ENCODE peak calls at places on chromosomes 13 and 19, in seven cellular contexts. One of them, this sample, is unnamed.

GRCh38 chr13:96581741-96582140 is 412.5 kb downstream of the OXGR1 start:
- DNase-seq in iPS DF 6.9: no peak
- DNase-seq in AG10803: no peak
- DNase-seq in nephron progenitor cell: no peak
- DNase-seq in smooth muscle cell of the brain vasculature: no peak
- DNase-seq in islet precursor cell: no peak
- DNase-seq in activated T-helper 1 cell treated with anti-CD3 and anti-CD28 coated beads, Interleukin-12 subunit alpha, Interleukin-12 subunit beta, Interleukin-2, Interleukin-4 antibody, amounts not matched to agents 30 ng/mL and 10 ng/mL and 1 ng/mL, durations not matched to agents 14 hours and 24 hours and 36 hours: no peak
- DNase-seq in this sample: no peak

GRCh38 chr13:113855931-113856715 is 7.8 kb downstream of the GAS6 start:
- DNase-seq in iPS DF 6.9: no peak
- DNase-seq in AG10803: no peak
- DNase-seq in nephron progenitor cell: no peak
- DNase-seq in smooth muscle cell of the brain vasculature: no peak
- DNase-seq in islet precursor cell: peak
- DNase-seq in activated T-helper 1 cell treated with anti-CD3 and anti-CD28 coated beads, Interleukin-12 subunit alpha, Interleukin-12 subunit beta, Interleukin-2, Interleukin-4 antibody, amounts not matched to agents 30 ng/mL and 10 ng/mL and 1 ng/mL, durations not matched to agents 14 hours and 24 hours and 36 hours: no peak
- DNase-seq in this sample: no peak

GRCh38 chr19:33241530-33242101 is 16.0 kb upstream of the SLC7A10 start:
- DNase-seq in iPS DF 6.9: no peak
- DNase-seq in AG10803: no peak
- DNase-seq in nephron progenitor cell: peak
- DNase-seq in smooth muscle cell of the brain vasculature: no peak
- DNase-seq in islet precursor cell: no peak
- DNase-seq in activated T-helper 1 cell treated with anti-CD3 and anti-CD28 coated beads, Interleukin-12 subunit alpha, Interleukin-12 subunit beta, Interleukin-2, Interleukin-4 antibody, amounts not matched to agents 30 ng/mL and 10 ng/mL and 1 ng/mL, durations not matched to agents 14 hours and 24 hours and 36 hours: no peak
- DNase-seq in this sample: no peak

GRCh38 chr19:18440421-18440877 is 2.5 kb upstream of the ISYNA1 start:
- DNase-seq in iPS DF 6.9: no peak
- DNase-seq in AG10803: no peak
- DNase-seq in nephron progenitor cell: no peak
- DNase-seq in smooth muscle cell of the brain vasculature: no peak
- DNase-seq in islet precursor cell: peak
- DNase-seq in activated T-helper 1 cell treated with anti-CD3 and anti-CD28 coated beads, Interleukin-12 subunit alpha, Interleukin-12 subunit beta, Interleukin-2, Interleukin-4 antibody, amounts not matched to agents 30 ng/mL and 10 ng/mL and 1 ng/mL, durations not matched to agents 14 hours and 24 hours and 36 hours: no peak
- DNase-seq in this sample: no peak

GRCh38 chr19:55553217-55554182 is 8.2 kb upstream of the SBK3 start:
- DNase-seq in iPS DF 6.9: no peak
- DNase-seq in AG10803: no peak
- DNase-seq in nephron progenitor cell: no peak
- DNase-seq in smooth muscle cell of the brain vasculature: no peak
- DNase-seq in islet precursor cell: no peak
- DNase-seq in activated T-helper 1 cell treated with anti-CD3 and anti-CD28 coated beads, Interleukin-12 subunit alpha, Interleukin-12 subunit beta, Interleukin-2, Interleukin-4 antibody, amounts not matched to agents 30 ng/mL and 10 ng/mL and 1 ng/mL, durations not matched to agents 14 hours and 24 hours and 36 hours: no peak
- DNase-seq in this sample: no peak

GRCh38 chr13:99986751-99987150 is 5.2 kb downstream of the ZIC2 start:
- DNase-seq in iPS DF 6.9: no peak
- DNase-seq in AG10803: no peak
- DNase-seq in nephron progenitor cell: peak
- DNase-seq in smooth muscle cell of the brain vasculature: no peak
- DNase-seq in islet precursor cell: peak
- DNase-seq in activated T-helper 1 cell treated with anti-CD3 and anti-CD28 coated beads, Interleukin-12 subunit alpha, Interleukin-12 subunit beta, Interleukin-2, Interleukin-4 antibody, amounts not matched to agents 30 ng/mL and 10 ng/mL and 1 ng/mL, durations not matched to agents 14 hours and 24 hours and 36 hours: no peak
- DNase-seq in this sample: no peak

GRCh38 chr19:2865334-2866221 is 1.6 kb upstream of the ZNF556 start:
- DNase-seq in iPS DF 6.9: no peak
- DNase-seq in AG10803: no peak
- DNase-seq in nephron progenitor cell: no peak
- DNase-seq in smooth muscle cell of the brain vasculature: no peak
- DNase-seq in islet precursor cell: no peak
- DNase-seq in activated T-helper 1 cell treated with anti-CD3 and anti-CD28 coated beads, Interleukin-12 subunit alpha, Interleukin-12 subunit beta, Interleukin-2, Interleukin-4 antibody, amounts not matched to agents 30 ng/mL and 10 ng/mL and 1 ng/mL, durations not matched to agents 14 hours and 24 hours and 36 hours: no peak
- DNase-seq in this sample: no peak

GRCh38 chr19:27972291-27973040 is 1240.5 kb downstream of the UQCRFS1 start:
- DNase-seq in iPS DF 6.9: no peak
- DNase-seq in AG10803: peak
- DNase-seq in nephron progenitor cell: no peak
- DNase-seq in smooth muscle cell of the brain vasculature: no peak
- DNase-seq in islet precursor cell: peak
- DNase-seq in activated T-helper 1 cell treated with anti-CD3 and anti-CD28 coated beads, Interleukin-12 subunit alpha, Interleukin-12 subunit beta, Interleukin-2, Interleukin-4 antibody, amounts not matched to agents 30 ng/mL and 10 ng/mL and 1 ng/mL, durations not matched to agents 14 hours and 24 hours and 36 hours: no peak
- DNase-seq in this sample: no peak

GRCh38 chr13:48504606-48505369 is 28.1 kb downstream of the RCBTB2 start:
- DNase-seq in iPS DF 6.9: no peak
- DNase-seq in AG10803: no peak
- DNase-seq in nephron progenitor cell: no peak
- DNase-seq in smooth muscle cell of the brain vasculature: no peak
- DNase-seq in islet precursor cell: no peak
- DNase-seq in activated T-helper 1 cell treated with anti-CD3 and anti-CD28 coated beads, Interleukin-12 subunit alpha, Interleukin-12 subunit beta, Interleukin-2, Interleukin-4 antibody, amounts not matched to agents 30 ng/mL and 10 ng/mL and 1 ng/mL, durations not matched to agents 14 hours and 24 hours and 36 hours: no peak
- DNase-seq in this sample: no peak

GRCh38 chr19:4295972-4296771 is 6.0 kb downstream of the TMIGD2 start:
- DNase-seq in iPS DF 6.9: no peak
- DNase-seq in AG10803: peak
- DNase-seq in nephron progenitor cell: no peak
- DNase-seq in smooth muscle cell of the brain vasculature: no peak
- DNase-seq in islet precursor cell: no peak
- DNase-seq in activated T-helper 1 cell treated with anti-CD3 and anti-CD28 coated beads, Interleukin-12 subunit alpha, Interleukin-12 subunit beta, Interleukin-2, Interleukin-4 antibody, amounts not matched to agents 30 ng/mL and 10 ng/mL and 1 ng/mL, durations not matched to agents 14 hours and 24 hours and 36 hours: no peak
- DNase-seq in this sample: no peak

GRCh38 chr19:46000497-46001246 is 5.4 kb downstream of the CCDC61 start:
- DNase-seq in iPS DF 6.9: no peak
- DNase-seq in AG10803: no peak
- DNase-seq in nephron progenitor cell: peak
- DNase-seq in smooth muscle cell of the brain vasculature: no peak
- DNase-seq in islet precursor cell: peak
- DNase-seq in activated T-helper 1 cell treated with anti-CD3 and anti-CD28 coated beads, Interleukin-12 subunit alpha, Interleukin-12 subunit beta, Interleukin-2, Interleukin-4 antibody, amounts not matched to agents 30 ng/mL and 10 ng/mL and 1 ng/mL, durations not matched to agents 14 hours and 24 hours and 36 hours: peak
- DNase-seq in this sample: no peak

GRCh38 chr13:22800726-22801401 is 379.9 kb upstream of the SGCG start:
- DNase-seq in iPS DF 6.9: no peak
- DNase-seq in AG10803: peak
- DNase-seq in nephron progenitor cell: no peak
- DNase-seq in smooth muscle cell of the brain vasculature: no peak
- DNase-seq in islet precursor cell: no peak
- DNase-seq in activated T-helper 1 cell treated with anti-CD3 and anti-CD28 coated beads, Interleukin-12 subunit alpha, Interleukin-12 subunit beta, Interleukin-2, Interleukin-4 antibody, amounts not matched to agents 30 ng/mL and 10 ng/mL and 1 ng/mL, durations not matched to agents 14 hours and 24 hours and 36 hours: no peak
- DNase-seq in this sample: peak

GRCh38 chr13:28313579-28313978 is 175.2 kb downstream of the PAN3 start:
- DNase-seq in iPS DF 6.9: no peak
- DNase-seq in AG10803: peak
- DNase-seq in nephron progenitor cell: no peak
- DNase-seq in smooth muscle cell of the brain vasculature: no peak
- DNase-seq in islet precursor cell: no peak
- DNase-seq in activated T-helper 1 cell treated with anti-CD3 and anti-CD28 coated beads, Interleukin-12 subunit alpha, Interleukin-12 subunit beta, Interleukin-2, Interleukin-4 antibody, amounts not matched to agents 30 ng/mL and 10 ng/mL and 1 ng/mL, durations not matched to agents 14 hours and 24 hours and 36 hours: no peak
- DNase-seq in this sample: peak

GRCh38 chr19:920051-920857 is 3.1 kb downstream of the KISS1R start:
- DNase-seq in iPS DF 6.9: no peak
- DNase-seq in AG10803: no peak
- DNase-seq in nephron progenitor cell: peak
- DNase-seq in smooth muscle cell of the brain vasculature: no peak
- DNase-seq in islet precursor cell: no peak
- DNase-seq in activated T-helper 1 cell treated with anti-CD3 and anti-CD28 coated beads, Interleukin-12 subunit alpha, Interleukin-12 subunit beta, Interleukin-2, Interleukin-4 antibody, amounts not matched to agents 30 ng/mL and 10 ng/mL and 1 ng/mL, durations not matched to agents 14 hours and 24 hours and 36 hours: peak
- DNase-seq in this sample: no peak

GRCh38 chr13:23928985-23929384 is 31.7 kb upstream of the C1QTNF9B start:
- DNase-seq in iPS DF 6.9: no peak
- DNase-seq in AG10803: peak
- DNase-seq in nephron progenitor cell: no peak
- DNase-seq in smooth muscle cell of the brain vasculature: no peak
- DNase-seq in islet precursor cell: peak
- DNase-seq in activated T-helper 1 cell treated with anti-CD3 and anti-CD28 coated beads, Interleukin-12 subunit alpha, Interleukin-12 subunit beta, Interleukin-2, Interleukin-4 antibody, amounts not matched to agents 30 ng/mL and 10 ng/mL and 1 ng/mL, durations not matched to agents 14 hours and 24 hours and 36 hours: no peak
- DNase-seq in this sample: no peak

GRCh38 chr19:44875666-44876418 is 15.2 kb upstream of the TOMM40 start:
- DNase-seq in iPS DF 6.9: no peak
- DNase-seq in AG10803: peak
- DNase-seq in nephron progenitor cell: no peak
- DNase-seq in smooth muscle cell of the brain vasculature: no peak
- DNase-seq in islet precursor cell: peak
- DNase-seq in activated T-helper 1 cell treated with anti-CD3 and anti-CD28 coated beads, Interleukin-12 subunit alpha, Interleukin-12 subunit beta, Interleukin-2, Interleukin-4 antibody, amounts not matched to agents 30 ng/mL and 10 ng/mL and 1 ng/mL, durations not matched to agents 14 hours and 24 hours and 36 hours: no peak
- DNase-seq in this sample: no peak

GRCh38 chr13:76646946-76647345 is 239.3 kb downstream of the KCTD12 start:
- DNase-seq in iPS DF 6.9: no peak
- DNase-seq in AG10803: peak
- DNase-seq in nephron progenitor cell: no peak
- DNase-seq in smooth muscle cell of the brain vasculature: no peak
- DNase-seq in islet precursor cell: no peak
- DNase-seq in activated T-helper 1 cell treated with anti-CD3 and anti-CD28 coated beads, Interleukin-12 subunit alpha, Interleukin-12 subunit beta, Interleukin-2, Interleukin-4 antibody, amounts not matched to agents 30 ng/mL and 10 ng/mL and 1 ng/mL, durations not matched to agents 14 hours and 24 hours and 36 hours: no peak
- DNase-seq in this sample: no peak

GRCh38 chr19:867301-867793 is 7.9 kb downstream of the CFD start:
- DNase-seq in iPS DF 6.9: no peak
- DNase-seq in AG10803: no peak
- DNase-seq in nephron progenitor cell: no peak
- DNase-seq in smooth muscle cell of the brain vasculature: peak
- DNase-seq in islet precursor cell: no peak
- DNase-seq in activated T-helper 1 cell treated with anti-CD3 and anti-CD28 coated beads, Interleukin-12 subunit alpha, Interleukin-12 subunit beta, Interleukin-2, Interleukin-4 antibody, amounts not matched to agents 30 ng/mL and 10 ng/mL and 1 ng/mL, durations not matched to agents 14 hours and 24 hours and 36 hours: no peak
- DNase-seq in this sample: peak

GRCh38 chr19:41265376-41266153 is 1.4 kb downstream of the HNRNPUL1 start:
- DNase-seq in iPS DF 6.9: no peak
- DNase-seq in AG10803: peak
- DNase-seq in nephron progenitor cell: peak
- DNase-seq in smooth muscle cell of the brain vasculature: no peak
- DNase-seq in islet precursor cell: peak
- DNase-seq in activated T-helper 1 cell treated with anti-CD3 and anti-CD28 coated beads, Interleukin-12 subunit alpha, Interleukin-12 subunit beta, Interleukin-2, Interleukin-4 antibody, amounts not matched to agents 30 ng/mL and 10 ng/mL and 1 ng/mL, durations not matched to agents 14 hours and 24 hours and 36 hours: no peak
- DNase-seq in this sample: peak

GRCh38 chr19:5343848-5344247 is 3.2 kb upstream of the PTPRS start:
- DNase-seq in iPS DF 6.9: no peak
- DNase-seq in AG10803: peak
- DNase-seq in nephron progenitor cell: no peak
- DNase-seq in smooth muscle cell of the brain vasculature: no peak
- DNase-seq in islet precursor cell: no peak
- DNase-seq in activated T-helper 1 cell treated with anti-CD3 and anti-CD28 coated beads, Interleukin-12 subunit alpha, Interleukin-12 subunit beta, Interleukin-2, Interleukin-4 antibody, amounts not matched to agents 30 ng/mL and 10 ng/mL and 1 ng/mL, durations not matched to agents 14 hours and 24 hours and 36 hours: no peak
- DNase-seq in this sample: peak

GRCh38 chr19:13998426-13998825 is 7.7 kb downstream of the RFX1 start:
- DNase-seq in iPS DF 6.9: no peak
- DNase-seq in AG10803: no peak
- DNase-seq in nephron progenitor cell: no peak
- DNase-seq in smooth muscle cell of the brain vasculature: no peak
- DNase-seq in islet precursor cell: no peak
- DNase-seq in activated T-helper 1 cell treated with anti-CD3 and anti-CD28 coated beads, Interleukin-12 subunit alpha, Interleukin-12 subunit beta, Interleukin-2, Interleukin-4 antibody, amounts not matched to agents 30 ng/mL and 10 ng/mL and 1 ng/mL, durations not matched to agents 14 hours and 24 hours and 36 hours: no peak
- DNase-seq in this sample: no peak

GRCh38 chr13:106083620-106084350 is 451.7 kb downstream of the EFNB2 start:
- DNase-seq in iPS DF 6.9: no peak
- DNase-seq in AG10803: peak
- DNase-seq in nephron progenitor cell: no peak
- DNase-seq in smooth muscle cell of the brain vasculature: no peak
- DNase-seq in islet precursor cell: no peak
- DNase-seq in activated T-helper 1 cell treated with anti-CD3 and anti-CD28 coated beads, Interleukin-12 subunit alpha, Interleukin-12 subunit beta, Interleukin-2, Interleukin-4 antibody, amounts not matched to agents 30 ng/mL and 10 ng/mL and 1 ng/mL, durations not matched to agents 14 hours and 24 hours and 36 hours: no peak
- DNase-seq in this sample: peak

GRCh38 chr19:57280913-57281425 is 684 bp downstream of the ZNF460 start:
- DNase-seq in iPS DF 6.9: no peak
- DNase-seq in AG10803: no peak
- DNase-seq in nephron progenitor cell: no peak
- DNase-seq in smooth muscle cell of the brain vasculature: no peak
- DNase-seq in islet precursor cell: no peak
- DNase-seq in activated T-helper 1 cell treated with anti-CD3 and anti-CD28 coated beads, Interleukin-12 subunit alpha, Interleukin-12 subunit beta, Interleukin-2, Interleukin-4 antibody, amounts not matched to agents 30 ng/mL and 10 ng/mL and 1 ng/mL, durations not matched to agents 14 hours and 24 hours and 36 hours: peak
- DNase-seq in this sample: no peak

GRCh38 chr13:75798353-75799245 is 162.5 kb downstream of the LMO7 start:
- DNase-seq in iPS DF 6.9: no peak
- DNase-seq in AG10803: peak
- DNase-seq in nephron progenitor cell: no peak
- DNase-seq in smooth muscle cell of the brain vasculature: no peak
- DNase-seq in islet precursor cell: no peak
- DNase-seq in activated T-helper 1 cell treated with anti-CD3 and anti-CD28 coated beads, Interleukin-12 subunit alpha, Interleukin-12 subunit beta, Interleukin-2, Interleukin-4 antibody, amounts not matched to agents 30 ng/mL and 10 ng/mL and 1 ng/mL, durations not matched to agents 14 hours and 24 hours and 36 hours: no peak
- DNase-seq in this sample: no peak

GRCh38 chr13:38045278-38046048 is 175.9 kb upstream of the TRPC4 start:
- DNase-seq in iPS DF 6.9: peak
- DNase-seq in AG10803: peak
- DNase-seq in nephron progenitor cell: no peak
- DNase-seq in smooth muscle cell of the brain vasculature: peak
- DNase-seq in islet precursor cell: peak
- DNase-seq in activated T-helper 1 cell treated with anti-CD3 and anti-CD28 coated beads, Interleukin-12 subunit alpha, Interleukin-12 subunit beta, Interleukin-2, Interleukin-4 antibody, amounts not matched to agents 30 ng/mL and 10 ng/mL and 1 ng/mL, durations not matched to agents 14 hours and 24 hours and 36 hours: no peak
- DNase-seq in this sample: no peak

GRCh38 chr13:99992376-99992775 is 10.8 kb downstream of the ZIC2 start:
- DNase-seq in iPS DF 6.9: no peak
- DNase-seq in AG10803: no peak
- DNase-seq in nephron progenitor cell: no peak
- DNase-seq in smooth muscle cell of the brain vasculature: no peak
- DNase-seq in islet precursor cell: no peak
- DNase-seq in activated T-helper 1 cell treated with anti-CD3 and anti-CD28 coated beads, Interleukin-12 subunit alpha, Interleukin-12 subunit beta, Interleukin-2, Interleukin-4 antibody, amounts not matched to agents 30 ng/mL and 10 ng/mL and 1 ng/mL, durations not matched to agents 14 hours and 24 hours and 36 hours: no peak
- DNase-seq in this sample: no peak

GRCh38 chr13:95862401-95862800 is 185.5 kb downstream of the DNAJC3 start:
- DNase-seq in iPS DF 6.9: no peak
- DNase-seq in AG10803: no peak
- DNase-seq in nephron progenitor cell: no peak
- DNase-seq in smooth muscle cell of the brain vasculature: no peak
- DNase-seq in islet precursor cell: no peak
- DNase-seq in activated T-helper 1 cell treated with anti-CD3 and anti-CD28 coated beads, Interleukin-12 subunit alpha, Interleukin-12 subunit beta, Interleukin-2, Interleukin-4 antibody, amounts not matched to agents 30 ng/mL and 10 ng/mL and 1 ng/mL, durations not matched to agents 14 hours and 24 hours and 36 hours: no peak
- DNase-seq in this sample: no peak

GRCh38 chr13:39336207-39336606 is 266.8 kb downstream of the LHFPL6 start:
- DNase-seq in iPS DF 6.9: no peak
- DNase-seq in AG10803: no peak
- DNase-seq in nephron progenitor cell: no peak
- DNase-seq in smooth muscle cell of the brain vasculature: no peak
- DNase-seq in islet precursor cell: no peak
- DNase-seq in activated T-helper 1 cell treated with anti-CD3 and anti-CD28 coated beads, Interleukin-12 subunit alpha, Interleukin-12 subunit beta, Interleukin-2, Interleukin-4 antibody, amounts not matched to agents 30 ng/mL and 10 ng/mL and 1 ng/mL, durations not matched to agents 14 hours and 24 hours and 36 hours: no peak
- DNase-seq in this sample: no peak

GRCh38 chr13:25882732-25883357 is 169.0 kb downstream of the SHISA2 start:
- DNase-seq in iPS DF 6.9: no peak
- DNase-seq in AG10803: no peak
- DNase-seq in nephron progenitor cell: no peak
- DNase-seq in smooth muscle cell of the brain vasculature: no peak
- DNase-seq in islet precursor cell: no peak
- DNase-seq in activated T-helper 1 cell treated with anti-CD3 and anti-CD28 coated beads, Interleukin-12 subunit alpha, Interleukin-12 subunit beta, Interleukin-2, Interleukin-4 antibody, amounts not matched to agents 30 ng/mL and 10 ng/mL and 1 ng/mL, durations not matched to agents 14 hours and 24 hours and 36 hours: peak
- DNase-seq in this sample: no peak

GRCh38 chr19:3578390-3578789 is 5.6 kb downstream of the HMG20B start:
- DNase-seq in iPS DF 6.9: no peak
- DNase-seq in AG10803: no peak
- DNase-seq in nephron progenitor cell: no peak
- DNase-seq in smooth muscle cell of the brain vasculature: no peak
- DNase-seq in islet precursor cell: no peak
- DNase-seq in activated T-helper 1 cell treated with anti-CD3 and anti-CD28 coated beads, Interleukin-12 subunit alpha, Interleukin-12 subunit beta, Interleukin-2, Interleukin-4 antibody, amounts not matched to agents 30 ng/mL and 10 ng/mL and 1 ng/mL, durations not matched to agents 14 hours and 24 hours and 36 hours: no peak
- DNase-seq in this sample: no peak

GRCh38 chr19:5478925-5479588 is 23.8 kb downstream of the ZNRF4 start:
- DNase-seq in iPS DF 6.9: no peak
- DNase-seq in AG10803: no peak
- DNase-seq in nephron progenitor cell: no peak
- DNase-seq in smooth muscle cell of the brain vasculature: no peak
- DNase-seq in islet precursor cell: no peak
- DNase-seq in activated T-helper 1 cell treated with anti-CD3 and anti-CD28 coated beads, Interleukin-12 subunit alpha, Interleukin-12 subunit beta, Interleukin-2, Interleukin-4 antibody, amounts not matched to agents 30 ng/mL and 10 ng/mL and 1 ng/mL, durations not matched to agents 14 hours and 24 hours and 36 hours: no peak
- DNase-seq in this sample: no peak

GRCh38 chr19:687569-688166 is 7.6 kb downstream of the PRSS57 start:
- DNase-seq in iPS DF 6.9: no peak
- DNase-seq in AG10803: no peak
- DNase-seq in nephron progenitor cell: no peak
- DNase-seq in smooth muscle cell of the brain vasculature: no peak
- DNase-seq in islet precursor cell: no peak
- DNase-seq in activated T-helper 1 cell treated with anti-CD3 and anti-CD28 coated beads, Interleukin-12 subunit alpha, Interleukin-12 subunit beta, Interleukin-2, Interleukin-4 antibody, amounts not matched to agents 30 ng/mL and 10 ng/mL and 1 ng/mL, durations not matched to agents 14 hours and 24 hours and 36 hours: no peak
- DNase-seq in this sample: no peak

GRCh38 chr19:29711584-29712132 is 3.4 kb downstream of the C19orf12 start:
- DNase-seq in iPS DF 6.9: no peak
- DNase-seq in AG10803: no peak
- DNase-seq in nephron progenitor cell: no peak
- DNase-seq in smooth muscle cell of the brain vasculature: no peak
- DNase-seq in islet precursor cell: no peak
- DNase-seq in activated T-helper 1 cell treated with anti-CD3 and anti-CD28 coated beads, Interleukin-12 subunit alpha, Interleukin-12 subunit beta, Interleukin-2, Interleukin-4 antibody, amounts not matched to agents 30 ng/mL and 10 ng/mL and 1 ng/mL, durations not matched to agents 14 hours and 24 hours and 36 hours: no peak
- DNase-seq in this sample: no peak

GRCh38 chr19:41701401-41702075 is 6.9 kb upstream of the CEACAM5 start:
- DNase-seq in iPS DF 6.9: no peak
- DNase-seq in AG10803: no peak
- DNase-seq in nephron progenitor cell: no peak
- DNase-seq in smooth muscle cell of the brain vasculature: no peak
- DNase-seq in islet precursor cell: peak
- DNase-seq in activated T-helper 1 cell treated with anti-CD3 and anti-CD28 coated beads, Interleukin-12 subunit alpha, Interleukin-12 subunit beta, Interleukin-2, Interleukin-4 antibody, amounts not matched to agents 30 ng/mL and 10 ng/mL and 1 ng/mL, durations not matched to agents 14 hours and 24 hours and 36 hours: no peak
- DNase-seq in this sample: no peak

This sample was measured in fibroblast of gingiva.